ENCODE peak calls at places on chromosomes 2 and 18, in five cellular contexts. W, I, M, O and X are unnamed samples.

GRCh38 chr2:199410130-199410529 is 47.6 kb downstream of the SATB2 start:
- DNase-seq in M (no peak), I (no peak), W (no peak), O (no peak), X (no peak)

GRCh38 chr2:52518673-52519072 is 1248.9 kb upstream of the CHAC2 start:
- DNase-seq in W (no peak), I (no peak), M (no peak), O (no peak), X (no peak)

GRCh38 chr18:54558609-54559585 is 32.1 kb upstream of the DYNAP start:
- DNase-seq in O (no peak), M (peak; percentile 12), I (peak; percentile 25), W (no peak), X (peak; percentile 17)

GRCh38 chr2:179579744-179580143 is 281.7 kb downstream of the ZNF385B start:
- DNase-seq in O (no peak), I (no peak), M (no peak), W (no peak), X (peak; percentile 54)

GRCh38 chr2:171513719-171514160 is 8.5 kb upstream of the CYBRD1 start:
- DNase-seq in M (no peak), I (no peak), O (no peak), W (no peak), X (no peak)

GRCh38 chr18:24935896-24936295 is 416.1 kb downstream of the ZNF521 start:
- DNase-seq in M (no peak), W (no peak), O (no peak), I (no peak), X (no peak)

GRCh38 chr2:218152777-218153176 is 14.0 kb downstream of the CXCR1 start:
- DNase-seq in W (no peak), M (no peak), O (no peak), I (no peak), X (no peak)

GRCh38 chr2:72289283-72289682 is 141.6 kb upstream of the CYP26B1 start:
- DNase-seq in M (peak; percentile 33), O (no peak), I (no peak), W (no peak), X (no peak)

GRCh38 chr2:176212276-176212675 is 23.8 kb downstream of the HOXD1 start:
- DNase-seq in M (no peak), W (no peak), O (no peak), I (no peak), X (no peak)

GRCh38 chr2:175854149-175854548 is 147.9 kb downstream of the LNPK start:
- DNase-seq in O (no peak), W (peak; percentile 87), I (no peak), M (no peak), X (no peak)

GRCh38 chr18:61890344-61890743 is 2.5 kb downstream of the RNF152 start:
- DNase-seq in M (no peak), W (no peak), I (no peak), O (no peak), X (no peak)

GRCh38 chr2:161484061-161484460 is 68.0 kb downstream of the TBR1 start:
- DNase-seq in M (no peak), W (no peak), O (no peak), I (no peak), X (no peak)

GRCh38 chr2:238091426-238092060 is 8.6 kb upstream of the ESPNL start:
- DNase-seq in O (no peak), M (no peak), W (no peak), I (no peak), X (no peak)